ENCODE peak calls at places on chromosomes 6 and 20, in five cellular contexts. P is sigmoid colon, H is ovary, F is A549, Z is stomach. I is an unnamed sample.

GRCh38 chr6:165677091-165677490 is 14.1 kb upstream of the PDE10A start:
- DNase-seq in P (no peak), H (no peak), F (no peak), Z (no peak), I (no peak)

GRCh38 chr6:10962673-10963072 is 75.8 kb downstream of the SYCP2L start:
- DNase-seq in P (no peak), H (no peak), F (no peak), Z (no peak), I (no peak)

GRCh38 chr20:45445805-45446562 is 23.6 kb upstream of the WFDC2 start:
- DNase-seq in P (no peak), H (no peak), F (peak), Z (no peak), I (no peak)

GRCh38 chr6:38391206-38391908 is 248.4 kb downstream of the BTBD9 start:
- DNase-seq in P (no peak), H (no peak), F (no peak), Z (no peak), I (no peak)

GRCh38 chr6:70738028-70738427 is 70.3 kb downstream of the SMAP1 start:
- DNase-seq in P (no peak), H (no peak), F (no peak), Z (no peak), I (no peak)

GRCh38 chr20:45080867-45081616 is 19.9 kb downstream of the KCNS1 start:
- DNase-seq in P (no peak), H (no peak), F (peak), Z (no peak), I (no peak)

GRCh38 chr20:50624351-50625016 is 66.9 kb downstream of the RIPOR3 start:
- DNase-seq in P (no peak), H (no peak), F (peak), Z (peak), I (no peak)

GRCh38 chr6:150301871-150302800 is 66.7 kb upstream of the IYD start:
- DNase-seq in P (no peak), H (no peak), F (peak), Z (no peak), I (no peak)

GRCh38 chr6:73169633-73170032 is 55.7 kb downstream of the KHDC1L start:
- DNase-seq in P (no peak), H (no peak), F (no peak), Z (no peak), I (no peak)

GRCh38 chr6:25054469-25054868 is 118.7 kb upstream of the RIPOR2 start:
- DNase-seq in P (no peak), H (no peak), F (no peak), Z (no peak), I (no peak)

GRCh38 chr20:39660251-39660650 is 698.1 kb downstream of the DHX35 start:
- DNase-seq in P (no peak), H (no peak), F (no peak), Z (no peak), I (no peak)

GRCh38 chr6:1377526-1378223 is 11.7 kb upstream of the FOXF2 start:
- DNase-seq in P (no peak), H (no peak), F (no peak), Z (no peak), I (no peak)

GRCh38 chr6:32603888-32604287 is 14.2 kb upstream of the HLA-DRB1 start:
- DNase-seq in P (no peak), H (no peak), F (no peak), Z (no peak), I (no peak)

GRCh38 chr6:141451508-141452353 is 681.0 kb upstream of the GJE1 start:
- DNase-seq in P (no peak), H (no peak), F (peak), Z (no peak), I (no peak)

GRCh38 chr6:154167163-154167562 is 128.1 kb downstream of the OPRM1 start:
- DNase-seq in P (no peak), H (no peak), F (no peak), Z (no peak), I (no peak)

GRCh38 chr20:37294262-37294981 is 5.0 kb downstream of the MANBAL start:
- DNase-seq in P (no peak), H (no peak), F (no peak), Z (no peak), I (no peak)

GRCh38 chr6:105819774-105820173 is 266.4 kb upstream of the PRDM1 start:
- DNase-seq in P (no peak), H (no peak), F (no peak), Z (no peak), I (no peak)

GRCh38 chr20:44572551-44573500 is 9.6 kb upstream of the PKIG start:
- DNase-seq in P (peak), H (no peak), F (peak), Z (no peak), I (no peak)

GRCh38 chr6:52325695-52326471 is 36.1 kb upstream of the PAQR8 start:
- DNase-seq in P (no peak), H (no peak), F (no peak), Z (no peak), I (no peak)

GRCh38 chr6:113481441-113481840 is 375.7 kb upstream of the MARCKS start:
- DNase-seq in P (no peak), H (no peak), F (no peak), Z (no peak), I (no peak)

GRCh38 chr6:7239590-7239948 is 73.4 kb downstream of the SSR1 start:
- DNase-seq in P (no peak), H (no peak), F (no peak), Z (no peak), I (no peak)

GRCh38 chr6:153947817-153948447 is 91.1 kb upstream of the OPRM1 start:
- DNase-seq in P (no peak), H (no peak), F (peak), Z (no peak), I (no peak)

GRCh38 chr6:34985236-34985635 is 96.2 kb downstream of the ANKS1A start:
- DNase-seq in P (no peak), H (no peak), F (no peak), Z (no peak), I (no peak)

GRCh38 chr6:159978291-159979135 is 9.6 kb downstream of the IGF2R start:
- DNase-seq in P (peak), H (no peak), F (no peak), Z (no peak), I (no peak)

GRCh38 chr6:971981-972640 is 279.2 kb upstream of the EXOC2 start:
- DNase-seq in P (no peak), H (no peak), F (no peak), Z (no peak), I (no peak)

GRCh38 chr20:45406260-45407066 is 1.6 kb upstream of the DBNDD2 start:
- DNase-seq in P (peak), H (peak), F (peak), Z (peak), I (peak)

GRCh38 chr6:127914240-127914639 is 13.4 kb upstream of the THEMIS start:
- DNase-seq in P (no peak), H (no peak), F (no peak), Z (no peak), I (no peak)

GRCh38 chr6:33995046-33995872 is 150.6 kb downstream of the GRM4 start:
- DNase-seq in P (no peak), H (no peak), F (no peak), Z (peak), I (no peak)

GRCh38 chr6:169824021-169824420 is 72.6 kb downstream of the ERMARD start:
- DNase-seq in P (no peak), H (peak), F (no peak), Z (no peak), I (no peak)

GRCh38 chr6:133300896-133301295 is 59.7 kb downstream of the EYA4 start:
- DNase-seq in P (no peak), H (no peak), F (no peak), Z (no peak), I (no peak)

GRCh38 chr20:53888510-53888909 is 181.9 kb downstream of the BCAS1 start:
- DNase-seq in P (no peak), H (no peak), F (no peak), Z (no peak), I (no peak)
- TF ChIP-seq EP300 in P (no peak), H (no peak), F (no peak), Z (no peak), I (no peak)

DNA sequence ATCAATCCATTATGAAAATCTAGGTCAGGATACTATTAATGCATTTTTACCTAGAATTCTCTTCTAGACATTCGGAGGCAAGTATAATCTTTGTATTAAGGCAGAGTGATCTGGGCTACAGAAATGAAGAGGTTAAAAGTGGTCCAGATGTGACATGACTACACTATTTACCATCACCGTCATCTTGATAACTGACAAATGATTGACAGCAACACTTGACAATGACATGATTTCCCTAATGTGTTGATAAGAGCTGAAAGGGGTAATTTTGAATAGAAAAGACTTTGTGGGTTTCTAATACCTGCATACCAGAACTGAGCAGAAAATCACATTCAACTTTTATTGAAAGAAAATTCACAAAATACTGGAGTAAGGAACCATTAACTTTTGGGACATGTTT is 718.9 kb upstream of the MAP3K7 start:
- DNase-seq in P (no peak), H (no peak), F (no peak), Z (no peak), I (no peak)
- TF ChIP-seq EP300 in P (no peak), H (no peak), F (no peak), Z (no peak), I (no peak)

GRCh38 chr6:84050408-84050807 is 16.8 kb downstream of the MRAP2 start:
- DNase-seq in P (no peak), H (no peak), F (no peak), Z (no peak), I (no peak)
- TF ChIP-seq EP300 in P (no peak), H (no peak), F (no peak), Z (no peak), I (no peak)

GRCh38 chr6:119436583-119436982 is 87.0 kb upstream of the MAN1A1 start:
- DNase-seq in P (no peak), H (no peak), F (no peak), Z (no peak), I (no peak)
- TF ChIP-seq EP300 in P (no peak), H (no peak), F (no peak), Z (no peak), I (no peak)